ENCODE peak calls at places on chromosome 1, in ten cellular contexts. Q is thoracic aorta; G is hippocampal formation; R is activated CD4-positive, alpha-beta T cell treated with anti-CD3 and anti-CD28 coated beads for 1 hour; J is anterior cingulate cortex; T is cardiac septum; Z is hypothalamus; K is tibial nerve; F is AG04449; I is D721Med. C is an unnamed sample.

GRCh38 chr1:198681831-198682756 is 43.3 kb downstream of the PTPRC start:
- DNase-seq in Q (no peak), G (peak; percentile 76), R (peak; percentile 68), J (no peak), T (peak; percentile 87), Z (no peak), K (peak; percentile 62), F (peak; percentile 91), I (no peak), C (peak; percentile 9)

GRCh38 chr1:51535006-51535592 is 16.0 kb upstream of the EPS15 start:
- DNase-seq in Q (no peak), G (peak; percentile 91), R (peak; percentile 13), J (peak; percentile 41), T (no peak), Z (peak; percentile 86), K (peak; percentile 82), F (no peak), I (no peak), C (peak; percentile 65)

GRCh38 chr1:219387211-219387610 is 213.5 kb downstream of the LYPLAL1 start:
- DNase-seq in Q (no peak), G (no peak), R (no peak), J (no peak), T (no peak), Z (no peak), K (no peak), F (no peak), I (no peak), C (no peak)

GRCh38 chr1:171610385-171610784 is 11.7 kb upstream of the MYOCOS start:
- DNase-seq in Q (no peak), G (no peak), R (no peak), J (no peak), T (no peak), Z (no peak), K (no peak), F (no peak), I (no peak), C (no peak)

GRCh38 chr1:161198877-161199431 is at the start of gene ADAMTS4:
- DNase-seq in Q (no peak), G (peak; percentile 87), R (no peak), J (peak; percentile 65), T (no peak), Z (peak; percentile 82), K (peak; percentile 50), F (peak; percentile 68), I (no peak), C (no peak)

GRCh38 chr1:193123751-193124150 is 1.9 kb downstream of the CDC73 start:
- DNase-seq in Q (no peak), G (no peak), R (no peak), J (no peak), T (no peak), Z (no peak), K (no peak), F (no peak), I (no peak), C (no peak)

GRCh38 chr1:46137901-46138300 is 5.5 kb upstream of the PIK3R3 start:
- DNase-seq in Q (no peak), G (no peak), R (no peak), J (no peak), T (no peak), Z (no peak), K (no peak), F (no peak), I (no peak), C (no peak)

GRCh38 chr1:203052556-203053059 is 26.3 kb downstream of the PPFIA4 start:
- DNase-seq in Q (no peak), G (no peak), R (no peak), J (no peak), T (no peak), Z (no peak), K (no peak), F (no peak), I (no peak), C (no peak)

C was measured in G401.